ENCODE peak calls at places on chromosome 13, in four cellular contexts. R is IMR-90, Y is HCT116, K is adrenal gland. E is an unnamed sample.

GRCh38 chr13:90719452-90719851 is 628.0 kb upstream of the MIR17HG start:
- DNase-seq in R (no peak), Y (no peak), K (no peak), E (no peak)

GRCh38 chr13:44746690-44747089 is 170.6 kb upstream of the TSC22D1 start:
- DNase-seq in R (peak; percentile 41), Y (no peak), K (no peak), E (no peak)

GRCh38 chr13:107563099-107563925 is 652.0 kb downstream of the LIG4 start:
- DNase-seq in R (no peak), Y (no peak), K (no peak), E (no peak)

GRCh38 chr13:50760751-50761150 is 82.7 kb downstream of the DLEU7 start:
- DNase-seq in R (no peak), Y (no peak), K (no peak), E (no peak)

GRCh38 chr13:48975101-48975925 is at the start of gene FNDC3A:
- DNase-seq in R (peak; percentile 64), Y (peak; percentile 29), K (peak; percentile 81), E (peak; percentile 43)

GRCh38 chr13:36432106-36432544 is at the start of gene CCNA1:
- DNase-seq in R (no peak), Y (no peak), K (peak; percentile 71), E (no peak)

GRCh38 chr13:83508905-83509304 is 373.4 kb downstream of the SLITRK1 start:
- DNase-seq in R (no peak), Y (no peak), K (no peak), E (no peak)

GRCh38 chr13:80337706-80338105 is 3.2 kb downstream of the SPRY2 start:
- DNase-seq in R (no peak), Y (no peak), K (no peak), E (no peak)

GRCh38 chr13:114121496-114122466 is 10.6 kb downstream of the RASA3 start:
- DNase-seq in R (no peak), Y (no peak), K (no peak), E (no peak)

GRCh38 chr13:47897411-47898050 is 103.5 kb downstream of the SUCLA2 start:
- DNase-seq in R (peak; percentile 36), Y (no peak), K (no peak), E (no peak)

GRCh38 chr13:50523307-50523706 is 320.2 kb downstream of the DLEU7 start:
- DNase-seq in R (no peak), Y (no peak), K (no peak), E (no peak)

GRCh38 chr13:30121244-30121643 is 186.1 kb downstream of the KATNAL1 start:
- DNase-seq in R (no peak), Y (no peak), K (no peak), E (no peak)

GRCh38 chr13:114096811-114097503 is 35.5 kb downstream of the RASA3 start:
- DNase-seq in R (no peak), Y (no peak), K (peak; percentile 64), E (peak; percentile 73)

GRCh38 chr13:29165840-29166239 is 345.7 kb downstream of the MTUS2 start:
- DNase-seq in R (no peak), Y (no peak), K (no peak), E (no peak)

GRCh38 chr13:75250526-75251183 is 231.3 kb downstream of the TBC1D4 start:
- DNase-seq in R (peak; percentile 83), Y (no peak), K (no peak), E (no peak)

DNA sequence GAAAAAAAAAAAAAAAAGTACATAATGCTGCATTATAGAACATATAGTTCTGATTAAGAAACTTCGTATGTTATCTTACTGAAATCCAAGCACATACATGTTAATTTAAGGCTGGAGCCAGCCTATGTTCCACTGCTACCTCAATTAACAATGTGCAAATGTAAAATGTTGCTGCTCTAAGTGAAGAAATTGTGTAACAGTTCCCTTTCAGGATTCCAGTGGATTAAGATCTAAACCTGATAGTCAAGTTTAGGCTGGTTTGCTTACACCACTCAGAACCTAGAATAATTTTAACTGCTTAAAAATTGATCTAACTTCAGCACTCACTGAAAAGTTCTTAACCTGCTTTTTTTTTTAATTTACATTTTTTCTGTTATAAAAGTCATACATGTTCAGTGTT is 4.2 kb downstream of the VPS36 start:
- DNase-seq in R (no peak), Y (no peak), K (no peak), E (no peak)
- H3K4me3 ChIP-seq in R (no peak overlapping the region), Y (no peak overlapping the region), K (no peak overlapping the region), E (no peak overlapping the region)

GRCh38 chr13:109730832-109731335 is 55.5 kb downstream of the IRS2 start:
- DNase-seq in R (no peak), Y (no peak), K (no peak), E (no peak)
- TF ChIP-seq POLR2A in R (no peak), Y (no peak), K (no peak), E (no peak)

DNA sequence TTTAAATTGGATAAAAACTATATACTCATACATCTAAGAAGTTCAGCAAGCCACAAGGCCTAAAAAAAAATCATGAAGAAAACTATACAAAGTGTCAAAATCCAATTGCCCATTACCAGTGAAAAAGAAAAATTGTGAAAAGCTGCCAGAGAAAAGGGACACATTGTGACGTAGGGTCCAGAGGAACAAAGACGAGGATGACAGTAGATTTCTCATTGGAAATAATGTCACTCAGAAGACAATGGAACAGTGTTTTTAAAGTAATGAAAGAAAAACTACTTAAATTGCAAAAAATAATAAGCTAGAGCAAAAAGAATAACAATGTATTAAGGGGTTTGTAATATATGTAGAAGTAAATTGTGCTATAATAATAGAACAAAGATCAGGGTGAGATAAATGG is 195.2 kb downstream of the EFNB2 start:
- DNase-seq in R (no peak), Y (no peak), K (no peak), E (no peak)
- H3K4me3 ChIP-seq in R (no peak overlapping the region), Y (no peak overlapping the region), K (no peak overlapping the region), E (no peak overlapping the region)

GRCh38 chr13:110561335-110562033 is at the start of gene RAB20:
- DNase-seq in R (peak; percentile 76), Y (peak; percentile 38), K (peak; percentile 93), E (peak; percentile 97)
- TF ChIP-seq POLR2A in R (no peak), Y (peak; percentile 45), K (peak; percentile 51), E (no peak)

GRCh38 chr13:41015920-41016319 is 3.2 kb downstream of the ELF1 start:
- DNase-seq in R (no peak), Y (no peak), K (no peak), E (no peak)

GRCh38 chr13:41008349-41008980 is 10.7 kb downstream of the ELF1 start:
- DNase-seq in R (peak; percentile 90), Y (no peak), K (no peak), E (no peak)

GRCh38 chr13:41011382-41011956 is 7.6 kb downstream of the ELF1 start:
- DNase-seq in R (no peak), Y (no peak), K (no peak), E (no peak)

GRCh38 chr13:41013834-41014233 is 5.3 kb downstream of the ELF1 start:
- DNase-seq in R (no peak), Y (no peak), K (no peak), E (no peak)

GRCh38 chr13:41012536-41012935 is 6.6 kb downstream of the ELF1 start:
- DNase-seq in R (no peak), Y (no peak), K (no peak), E (no peak)
- H3K4me3 ChIP-seq in R (no peak overlapping the region), Y (no peak overlapping the region), K (no peak overlapping the region), E (no peak overlapping the region)

DNA sequence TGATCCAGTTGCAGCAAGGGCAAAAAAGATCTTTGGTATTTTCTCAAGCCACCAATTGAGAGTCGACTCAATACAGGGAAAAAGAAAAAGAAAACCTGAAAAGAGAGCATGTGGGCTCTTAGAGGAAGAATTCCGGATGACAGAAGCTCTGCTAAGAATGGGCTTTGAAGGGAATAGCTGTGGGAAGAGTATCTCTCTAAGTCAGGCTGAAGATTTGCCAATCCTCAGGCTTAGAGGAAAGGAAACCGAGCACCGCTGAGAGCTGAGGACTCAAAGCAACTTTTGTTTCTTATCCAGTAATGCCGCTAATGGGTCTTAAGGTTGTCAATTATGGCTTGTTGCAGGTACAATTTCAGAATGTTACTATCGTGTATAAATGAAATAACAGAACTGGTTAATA is 166.4 kb downstream of the EFNB2 start:
- DNase-seq in R (no peak), Y (no peak), K (no peak), E (no peak)
- TF ChIP-seq POLR2A in R (no peak), Y (no peak), K (no peak), E (no peak)

GRCh38 chr13:113002206-113002821 is 33.3 kb downstream of the MCF2L start:
- DNase-seq in R (no peak), Y (no peak), K (peak; percentile 76), E (no peak)
- H3K4me3 ChIP-seq in R (no peak overlapping the region), Y (no peak overlapping the region), K (no peak overlapping the region), E (no peak overlapping the region)

GRCh38 chr13:32318072-32318471 is 2.8 kb downstream of the BRCA2 start:
- DNase-seq in R (no peak), Y (no peak), K (no peak), E (no peak)

GRCh38 chr13:32316030-32316344 is 679 bp downstream of the BRCA2 start:
- DNase-seq in R (no peak), Y (no peak), K (no peak), E (no peak)

GRCh38 chr13:32323912-32324311 is 8.6 kb downstream of the BRCA2 start:
- DNase-seq in R (peak; percentile 78), Y (no peak), K (no peak), E (no peak)

GRCh38 chr13:32316476-32316875 is 1.2 kb downstream of the BRCA2 start:
- DNase-seq in R (no peak), Y (no peak), K (no peak), E (no peak)

GRCh38 chr13:32320528-32320927 is 5.2 kb downstream of the BRCA2 start:
- DNase-seq in R (no peak), Y (no peak), K (no peak), E (no peak)
- TF ChIP-seq POLR2A in R (no peak), Y (no peak), K (no peak), E (no peak)

E was measured in lower leg skin.